ENCODE peak calls at places on chromosome 2, in ten cellular contexts. X, O, A, W, B, U, M, H, T and Y are unnamed samples.
A peak's percentile ranks its signal among the peaks of the same experiment; 100 is the strongest.

GRCh38 chr2:180124273-180124881 is 117.3 kb upstream of the CWC22 start:
- DNase-seq in X (no peak), O (no peak), A (no peak), W (peak; percentile 9), B (peak; percentile 58), U (no peak), M (no peak), H (peak; percentile 24), T (no peak), Y (peak; percentile 82)

GRCh38 chr2:239300871-239301742 is 99.7 kb downstream of the HDAC4 start:
- DNase-seq in X (peak; percentile 14), O (peak; percentile 68), A (peak; percentile 58), W (no peak), B (no peak), U (no peak), M (no peak), H (no peak), T (no peak), Y (no peak)

GRCh38 chr2:128359841-128360240 is 41.2 kb upstream of the HS6ST1 start:
- DNase-seq in X (no peak), O (no peak), A (peak; percentile 67), W (no peak), B (no peak), U (no peak), M (no peak), H (no peak), T (no peak), Y (no peak)

GRCh38 chr2:37029758-37030157 is 54.4 kb downstream of the HEATR5B start:
- DNase-seq in X (no peak), O (no peak), A (no peak), W (no peak), B (no peak), U (no peak), M (no peak), H (no peak), T (no peak), Y (no peak)

GRCh38 chr2:204353823-204354222 is 191.5 kb upstream of the PARD3B start:
- DNase-seq in X (no peak), O (no peak), A (no peak), W (no peak), B (no peak), U (no peak), M (no peak), H (no peak), T (no peak), Y (peak; percentile 59)

GRCh38 chr2:37365669-37366068 is 21.2 kb downstream of the QPCT start:
- DNase-seq in X (no peak), O (no peak), A (no peak), W (no peak), B (no peak), U (no peak), M (no peak), H (no peak), T (no peak), Y (no peak)

GRCh38 chr2:206840999-206841398 is 75.6 kb downstream of the FASTKD2 start:
- DNase-seq in X (no peak), O (no peak), A (no peak), W (no peak), B (no peak), U (no peak), M (no peak), H (no peak), T (no peak), Y (no peak)

GRCh38 chr2:95262896-95263542 is 11.2 kb upstream of the PROM2 start:
- DNase-seq in X (no peak), O (no peak), A (no peak), W (no peak), B (no peak), U (no peak), M (no peak), H (no peak), T (no peak), Y (no peak)

GRCh38 chr2:64400733-64401500 is 53.0 kb upstream of the LGALSL start:
- DNase-seq in X (peak; percentile 43), O (no peak), A (no peak), W (no peak), B (peak; percentile 60), U (no peak), M (no peak), H (no peak), T (no peak), Y (no peak)

GRCh38 chr2:233413529-233414272 is 59.4 kb downstream of the DGKD start:
- DNase-seq in X (no peak), O (no peak), A (peak; percentile 90), W (no peak), B (peak; percentile 29), U (no peak), M (peak; percentile 70), H (peak; percentile 87), T (no peak), Y (peak; percentile 56)

GRCh38 chr2:42858140-42859005 is 66.0 kb upstream of the HAAO start:
- DNase-seq in X (no peak), O (peak; percentile 57), A (no peak), W (no peak), B (no peak), U (no peak), M (no peak), H (no peak), T (no peak), Y (no peak)

GRCh38 chr2:116580209-116580608 is 1234.3 kb upstream of the DDX18 start:
- DNase-seq in X (no peak), O (no peak), A (no peak), W (no peak), B (no peak), U (no peak), M (no peak), H (no peak), T (no peak), Y (no peak)

GRCh38 chr2:105344704-105345345 is 7.5 kb downstream of the C2orf49 start:
- DNase-seq in X (no peak), O (no peak), A (no peak), W (no peak), B (peak; percentile 58), U (no peak), M (no peak), H (peak; percentile 18), T (no peak), Y (peak; percentile 81)

GRCh38 chr2:131125195-131125757 is 20.1 kb downstream of the PLEKHB2 start:
- DNase-seq in X (no peak), O (no peak), A (no peak), W (no peak), B (peak; percentile 16), U (no peak), M (no peak), H (no peak), T (no peak), Y (no peak)

GRCh38 chr2:107669335-107669734 is 157.4 kb upstream of the RGPD4 start:
- DNase-seq in X (no peak), O (no peak), A (no peak), W (no peak), B (no peak), U (no peak), M (no peak), H (no peak), T (no peak), Y (peak; percentile 6)
- TF ChIP-seq CTCF in X (no peak), O (no peak), A (no peak), W (no peak), B (no peak), U (no peak), M (peak; percentile 54), H (peak; percentile 29), T (no peak), Y (no peak)

GRCh38 chr2:138503087-138503442 is 1.5 kb downstream of the SPOPL start:
- DNase-seq in X (no peak), O (no peak), A (no peak), W (no peak), B (no peak), U (no peak), M (no peak), H (no peak), T (no peak), Y (no peak)

GRCh38 chr2:138500592-138501426 is 761 bp upstream of the SPOPL start:
- DNase-seq in X (peak; percentile 31), O (peak; percentile 66), A (no peak), W (peak; percentile 24), B (peak; percentile 38), U (no peak), M (no peak), H (peak; percentile 6), T (no peak), Y (no peak)

GRCh38 chr2:138499684-138500083 is 1.9 kb upstream of the SPOPL start:
- DNase-seq in X (no peak), O (no peak), A (no peak), W (no peak), B (no peak), U (no peak), M (no peak), H (no peak), T (no peak), Y (no peak)

GRCh38 chr2:138502253-138503086 is 900 bp downstream of the SPOPL start:
- DNase-seq in X (no peak), O (no peak), A (no peak), W (no peak), B (peak; percentile 42), U (no peak), M (no peak), H (no peak), T (no peak), Y (no peak)

GRCh38 chr2:138501427-138502252 is at the start of gene SPOPL:
- DNase-seq in X (peak; percentile 95), O (peak; percentile 95), A (peak; percentile 95), W (peak; percentile 94), B (peak; percentile 87), U (peak; percentile 80), M (peak; percentile 90), H (peak; percentile 82), T (no peak), Y (peak; percentile 75)
- TF ChIP-seq CTCF in X (peak; percentile 33), O (no peak), A (peak; percentile 19), W (peak; percentile 51), B (peak; percentile 38), U (peak; percentile 22), M (peak; percentile 60), H (no peak), T (no peak), Y (peak; percentile 32)

GRCh38 chr2:102187191-102188150 is 648 bp downstream of the IL1RL2 start:
- DNase-seq in X (peak; percentile 53), O (peak; percentile 79), A (peak; percentile 78), W (peak; percentile 43), B (no peak), U (peak; percentile 28), M (peak; percentile 62), H (no peak), T (no peak), Y (peak; percentile 40)
- TF ChIP-seq CTCF in X (peak; percentile 25), O (no peak), A (no peak), W (no peak), B (no peak), U (no peak), M (peak; percentile 55), H (no peak), T (peak; percentile 46), Y (peak; percentile 64)

GRCh38 chr2:136068828-136069227 is 49.1 kb downstream of the CXCR4 start:
- DNase-seq in X (no peak), O (no peak), A (no peak), W (no peak), B (no peak), U (no peak), M (no peak), H (no peak), T (no peak), Y (no peak)
- TF ChIP-seq CTCF in X (no peak), O (no peak), A (no peak), W (no peak), B (no peak), U (no peak), M (no peak), H (no peak), T (no peak), Y (no peak)